ENCODE peak calls at places on chromosomes 5 and 9, in ten cellular contexts. J, O, L, K, F, U, S, V, B and Y are unnamed samples.

GRCh38 chr5:14155075-14155474 is 11.9 kb downstream of the TRIO start:
- DNase-seq in K (no peak), B (no peak), S (no peak), L (no peak), F (no peak), O (no peak), V (no peak), J (no peak), U (no peak), Y (no peak)

GRCh38 chr5:84384604-84385575 is at the start of gene EDIL3:
- DNase-seq in S (no peak), V (peak; percentile 73), K (no peak), B (peak; percentile 40), F (peak; percentile 82), O (no peak), L (no peak), U (no peak), J (no peak), Y (no peak)

GRCh38 chr5:168683247-168683926 is 104.2 kb upstream of the PANK3 start:
- DNase-seq in O (no peak), B (no peak), K (no peak), S (no peak), F (no peak), V (no peak), U (no peak), J (no peak), L (peak; percentile 1), Y (no peak)

GRCh38 chr5:157546456-157547100 is 29.0 kb downstream of the ADAM19 start:
- DNase-seq in K (peak; percentile 13), J (no peak), B (peak; percentile 72), V (peak; percentile 34), O (no peak), U (no peak), F (no peak), L (no peak), S (peak; percentile 29), Y (no peak)

GRCh38 chr5:177389368-177390169 is 5.3 kb downstream of the SLC34A1 start:
- DNase-seq in S (peak; percentile 96), K (peak; percentile 40), J (peak; percentile 84), U (no peak), B (no peak), L (peak; percentile 25), F (no peak), O (no peak), V (peak; percentile 97), Y (no peak)

GRCh38 chr9:127273350-127273749 is 8.8 kb downstream of the GARNL3 start:
- DNase-seq in O (no peak), S (no peak), F (no peak), K (no peak), U (no peak), L (no peak), J (no peak), B (no peak), V (no peak), Y (no peak)

GRCh38 chr5:96785719-96786118 is 22.0 kb downstream of the ERAP1 start:
- DNase-seq in S (no peak), K (no peak), F (no peak), L (no peak), O (no peak), U (no peak), V (no peak), J (no peak), B (no peak), Y (no peak)

GRCh38 chr5:35117960-35118359 is 70.2 kb upstream of the AGXT2 start:
- DNase-seq in F (no peak), J (peak; percentile 65), O (no peak), U (no peak), V (peak; percentile 91), B (no peak), S (peak; percentile 69), K (no peak), L (no peak), Y (no peak)

GRCh38 chr5:71830626-71831539 is 111.8 kb downstream of the CARTPT start:
- DNase-seq in S (peak; percentile 85), K (peak; percentile 66), O (no peak), F (no peak), J (peak; percentile 78), B (peak; percentile 73), U (peak; percentile 41), L (no peak), V (peak; percentile 84), Y (no peak)

GRCh38 chr5:122053181-122054109 is 24.6 kb downstream of the LOX start:
- DNase-seq in F (no peak), S (no peak), J (no peak), U (no peak), L (no peak), V (peak; percentile 71), K (peak; percentile 4), B (peak; percentile 40), O (no peak), Y (no peak)

GRCh38 chr9:20253635-20254034 is 368.7 kb downstream of the MLLT3 start:
- DNase-seq in V (no peak), B (no peak), F (no peak), L (no peak), K (no peak), J (no peak), O (no peak), U (no peak), S (no peak), Y (no peak)

GRCh38 chr9:132592451-132592850 is 10.0 kb downstream of the BARHL1 start:
- DNase-seq in F (no peak), U (no peak), L (no peak), K (no peak), S (no peak), V (no peak), O (no peak), B (no peak), J (no peak), Y (no peak)

GRCh38 chr5:132001647-132002561 is 9.6 kb downstream of the ACSL6 start:
- DNase-seq in U (no peak), V (peak; percentile 69), K (peak; percentile 25), L (no peak), O (no peak), J (peak; percentile 19), B (peak; percentile 28), F (no peak), S (peak; percentile 71), Y (no peak)

GRCh38 chr5:73591102-73591695 is 25.7 kb downstream of the UTP15 start:
- DNase-seq in B (no peak), F (peak; percentile 62), S (peak; percentile 91), U (peak; percentile 61), J (peak; percentile 66), O (no peak), V (peak; percentile 91), K (peak; percentile 83), L (no peak), Y (no peak)

GRCh38 chr5:62460578-62460983 is 48.0 kb downstream of the IPO11 start:
- DNase-seq in S (peak; percentile 58), J (no peak), B (no peak), O (no peak), F (no peak), U (no peak), L (no peak), K (peak; percentile 7), V (peak; percentile 67), Y (no peak)

GRCh38 chr5:73565166-73565968 is at the start of the genes ANKRA2 and UTP15:
- DNase-seq in S (peak; percentile 97), V (peak; percentile 99), F (peak; percentile 99), K (peak; percentile 99), O (peak; percentile 98), J (peak; percentile 96), B (peak; percentile 100), U (peak; percentile 88), L (peak; percentile 96), Y (peak; percentile 99)

GRCh38 chr5:168798065-168799023 is 219.2 kb upstream of the PANK3 start:
- DNase-seq in L (no peak), O (no peak), J (no peak), U (no peak), S (no peak), K (no peak), B (no peak), F (no peak), V (no peak), Y (no peak)

GRCh38 chr5:158119852-158120708 is 261.1 kb upstream of the CLINT1 start:
- DNase-seq in U (peak; percentile 8), K (no peak), B (no peak), J (peak; percentile 14), V (peak; percentile 98), F (no peak), S (no peak), O (no peak), L (no peak), Y (no peak)

GRCh38 chr5:158560170-158560569 is 539.5 kb downstream of the EBF1 start:
- DNase-seq in V (peak; percentile 7), B (peak; percentile 44), S (no peak), K (no peak), J (no peak), F (no peak), U (no peak), O (peak; percentile 48), L (no peak), Y (no peak)

GRCh38 chr9:116190997-116191396 is 37.4 kb downstream of the PAPPA start:
- DNase-seq in S (peak; percentile 86), O (no peak), J (peak; percentile 27), L (no peak), B (no peak), U (no peak), V (peak; percentile 90), F (no peak), K (no peak), Y (no peak)

GRCh38 chr9:38526571-38526970 is 93.8 kb downstream of the ANKRD18A start:
- DNase-seq in K (no peak), V (no peak), S (no peak), J (no peak), L (no peak), O (no peak), U (no peak), B (no peak), F (no peak), Y (no peak)

GRCh38 chr5:75046366-75047142 is 5.8 kb downstream of the GCNT4 start:
- DNase-seq in J (no peak), B (no peak), K (no peak), U (no peak), F (no peak), S (no peak), L (no peak), V (peak; percentile 24), O (no peak), Y (no peak)

GRCh38 chr9:127185931-127186781 is 63.7 kb upstream of the ANGPTL2 start:
- DNase-seq in B (peak; percentile 94), F (no peak), J (peak; percentile 97), K (peak; percentile 61), U (no peak), S (peak; percentile 88), O (no peak), V (peak; percentile 75), L (no peak), Y (no peak)

GRCh38 chr5:37710965-37711364 is 128.9 kb downstream of the GDNF start:
- DNase-seq in L (no peak), K (no peak), O (no peak), B (no peak), S (peak; percentile 18), F (no peak), V (peak; percentile 13), J (no peak), U (no peak), Y (no peak)

GRCh38 chr5:56270058-56270457 is 36.9 kb upstream of the ANKRD55 start:
- DNase-seq in F (no peak), L (no peak), S (no peak), V (no peak), B (no peak), U (no peak), O (no peak), J (no peak), K (no peak), Y (no peak)

GRCh38 chr9:74016004-74016403 is 481.1 kb upstream of the RORB start:
- DNase-seq in O (no peak), U (no peak), F (no peak), B (no peak), J (no peak), V (no peak), K (no peak), L (no peak), S (no peak), Y (no peak)

GRCh38 chr5:137622850-137623249 is 113.0 kb downstream of the KLHL3 start:
- DNase-seq in S (no peak), V (no peak), J (no peak), B (peak; percentile 79), U (no peak), O (no peak), F (no peak), K (peak; percentile 95), L (no peak), Y (peak; percentile 92)

GRCh38 chr5:154829181-154829588 is 21.2 kb downstream of the FAXDC2 start:
- DNase-seq in U (no peak), J (no peak), B (no peak), L (no peak), F (no peak), K (no peak), O (no peak), V (no peak), S (no peak), Y (no peak)